ENCODE peak calls at places on chromosomes 7 and 10, in ten cellular contexts. X is HepG2, Z is right cardiac atrium, J is OCI-LY7, V is tibial artery, F is WERI-Rb-1, S is A549, H is colonic mucosa, W is brain microvascular endothelial cell, R is testis. D is an unnamed sample.

GRCh38 chr10:13340626-13341370 is 7.3 kb downstream of the SEPHS1 start:
- DNase-seq in X (no peak), Z (no peak), J (peak; percentile 85), V (no peak), F (no peak), S (no peak), H (no peak), W (no peak), R (no peak), D (peak; percentile 28)

GRCh38 chr7:16647435-16647960 is 1.5 kb downstream of the BZW2 start:
- DNase-seq in X (no peak), Z (no peak), J (peak; percentile 31), V (no peak), F (no peak), S (no peak), H (no peak), W (no peak), R (no peak), D (no peak)

GRCh38 chr7:121083138-121083789 is 94.8 kb downstream of the CPED1 start:
- DNase-seq in X (no peak), Z (no peak), J (no peak), V (no peak), F (no peak), S (no peak), H (no peak), W (peak; percentile 84), R (no peak), D (no peak)

GRCh38 chr10:88150338-88150737 is 286.9 kb downstream of the PTEN start:
- DNase-seq in X (no peak), Z (no peak), J (no peak), V (no peak), F (no peak), S (peak; percentile 74), H (no peak), W (peak; percentile 84), R (no peak), D (no peak)

GRCh38 chr7:44994877-44995554 is 5.0 kb upstream of the CCM2 start:
- DNase-seq in X (no peak), Z (no peak), J (peak; percentile 73), V (no peak), F (no peak), S (no peak), H (no peak), W (no peak), R (no peak), D (peak; percentile 46)

GRCh38 chr10:98339790-98340189 is 71.8 kb upstream of the LOXL4 start:
- DNase-seq in X (no peak), Z (no peak), J (peak; percentile 39), V (no peak), F (no peak), S (no peak), H (no peak), W (no peak), R (no peak), D (peak; percentile 22)

GRCh38 chr7:68689087-68689433 is 909.2 kb upstream of the AUTS2 start:
- DNase-seq in X (no peak), Z (no peak), J (no peak), V (no peak), F (no peak), S (no peak), H (no peak), W (no peak), R (no peak), D (no peak)

GRCh38 chr7:18040196-18040595 is 12.6 kb upstream of the PRPS1L1 start:
- DNase-seq in X (no peak), Z (no peak), J (no peak), V (no peak), F (no peak), S (no peak), H (no peak), W (peak; percentile 60), R (no peak), D (no peak)

GRCh38 chr7:7122701-7123281 is 59.6 kb upstream of the C1GALT1 start:
- DNase-seq in X (no peak), Z (no peak), J (no peak), V (no peak), F (no peak), S (no peak), H (no peak), W (peak; percentile 24), R (no peak), D (no peak)

GRCh38 chr7:142000244-142000643 is 4.6 kb downstream of the MGAM start:
- DNase-seq in X (no peak), Z (no peak), J (no peak), V (no peak), F (no peak), S (no peak), H (no peak), W (no peak), R (no peak), D (no peak)

GRCh38 chr10:93701903-93702277 is 502 bp downstream of the FRA10AC1 start:
- DNase-seq in X (peak; percentile 7), Z (no peak), J (no peak), V (no peak), F (peak; percentile 11), S (peak; percentile 12), H (peak; percentile 21), W (peak; percentile 17), R (peak; percentile 25), D (no peak)
- H3K27ac ChIP-seq in X (peak overlapping the region; percentile 61), Z (peak overlapping the region; percentile 46), J (peak overlapping the region; percentile 64), V (peak overlapping the region; percentile 85), F (peak overlapping the region; percentile 82), S (peak overlapping the region; percentile 84), H (peak overlapping the region; percentile 76), W (peak overlapping the region; percentile 53), R (peak overlapping the region; percentile 85), D (peak overlapping the region; percentile 63)

DNA sequence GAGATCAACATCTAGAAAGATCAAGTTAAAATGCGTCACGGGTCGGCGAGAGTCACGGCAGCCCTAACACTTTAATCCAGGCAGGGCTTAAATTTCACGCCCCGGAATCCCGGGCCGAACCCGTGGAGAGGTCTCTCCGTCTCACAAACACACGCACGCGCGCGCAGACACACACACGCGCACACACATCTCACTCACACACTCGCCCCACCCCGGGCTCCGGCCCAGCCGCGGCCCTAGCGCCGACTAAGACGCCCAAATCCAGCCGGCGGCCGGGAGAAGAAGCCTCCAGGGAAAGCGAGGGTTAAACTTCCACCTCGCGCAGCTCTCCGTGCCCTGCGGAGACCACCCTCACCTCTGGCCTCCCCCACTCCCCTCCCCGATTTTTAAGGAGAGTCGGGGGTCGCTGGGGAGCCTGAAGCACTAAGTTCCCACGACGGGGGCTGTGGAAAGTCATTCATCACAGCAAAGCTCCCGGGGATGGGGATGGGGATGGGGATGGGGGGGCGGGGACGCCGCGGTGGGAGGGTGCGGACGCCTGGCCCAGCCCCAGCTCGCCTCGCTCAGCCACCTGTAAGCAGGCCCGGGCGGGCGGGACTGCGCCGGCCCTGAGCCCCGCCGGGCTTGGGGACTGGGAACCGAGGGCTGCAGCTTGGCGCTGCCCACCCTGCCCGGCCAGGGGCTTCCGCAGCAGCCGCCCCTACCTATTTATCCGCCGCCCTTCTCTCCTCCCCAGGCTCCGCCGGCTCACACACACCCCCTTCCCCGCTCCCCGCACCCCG is 1.6 kb downstream of the PDGFA start:
- DNase-seq in X (no peak), Z (peak; percentile 95), J (no peak), V (peak; percentile 92), F (no peak), S (peak; percentile 70), H (peak; percentile 72), W (peak; percentile 52), R (peak; percentile 38), D (no peak)
- H3K27ac ChIP-seq in X (no peak overlapping the region), Z (peak overlapping the region; percentile 34), J (no peak overlapping the region), V (peak overlapping the region; percentile 96), F (no peak overlapping the region), S (peak overlapping the region; percentile 89), H (peak overlapping the region; percentile 97), W (peak overlapping the region; percentile 53), R (peak overlapping the region; percentile 79), D (no peak overlapping the region)

DNA sequence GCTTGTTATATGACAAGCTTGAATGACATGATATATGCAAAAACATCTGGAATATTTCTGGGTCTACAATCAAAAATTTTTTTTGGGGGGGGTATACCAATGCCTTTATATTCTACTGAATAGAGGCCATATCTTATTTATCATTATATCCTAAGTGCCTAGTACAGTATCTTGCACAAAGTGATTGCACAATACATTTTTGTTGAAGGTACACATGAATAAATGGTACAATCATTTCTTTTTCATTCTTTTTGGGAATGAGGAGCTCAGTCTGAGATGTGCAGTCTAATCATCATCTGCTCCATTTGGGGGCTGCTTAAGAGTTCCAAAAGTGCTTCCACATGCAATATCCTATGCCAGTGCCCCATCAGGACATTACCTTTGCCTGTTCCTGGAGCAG is 214.6 kb downstream of the KIF20B start:
- DNase-seq in X (no peak), Z (no peak), J (no peak), V (no peak), F (no peak), S (no peak), H (no peak), W (no peak), R (no peak), D (no peak)
- H3K27ac ChIP-seq in X (no peak overlapping the region), Z (no peak overlapping the region), J (no peak overlapping the region), V (no peak overlapping the region), F (no peak overlapping the region), S (no peak overlapping the region), H (no peak overlapping the region), W (no peak overlapping the region), R (no peak overlapping the region), D (no peak overlapping the region)

GRCh38 chr10:5424751-5425150 is 12.4 kb downstream of the NET1 start:
- DNase-seq in X (no peak), Z (no peak), J (no peak), V (no peak), F (no peak), S (no peak), H (no peak), W (no peak), R (no peak), D (no peak)
- H3K27ac ChIP-seq in X (no peak overlapping the region), Z (no peak overlapping the region), J (no peak overlapping the region), V (peak overlapping the region; percentile 64), F (no peak overlapping the region), S (no peak overlapping the region), H (no peak overlapping the region), W (no peak overlapping the region), R (no peak overlapping the region), D (no peak overlapping the region)

D was measured in CD4-positive, alpha-beta memory T cell.